ENCODE peak calls at places on chromosomes 13 and 19, in ten cellular contexts. T is heart right ventricle; X is IMR-90; L is uterus; I is PC-3; G is Peyer's patch; Y is psoas muscle; U is suprapubic skin; R is A673; Q is CD8-positive, alpha-beta T cell. E is an unnamed sample.

GRCh38 chr19:4980087-4980486 is 11.2 kb downstream of the KDM4B start:
- DNase-seq in Y (no peak), R (no peak), L (no peak), U (no peak), X (no peak), Q (no peak), T (no peak), G (no peak), I (no peak), E (peak; percentile 58)

GRCh38 chr13:37453246-37453645 is 145.3 kb downstream of the POSTN start:
- DNase-seq in T (no peak), I (no peak), Y (no peak), U (no peak), Q (no peak), R (peak; percentile 23), X (no peak), G (no peak), L (no peak), E (peak; percentile 41)

GRCh38 chr13:33496336-33496735 is 210.8 kb upstream of the STARD13 start:
- DNase-seq in T (no peak), Q (no peak), I (no peak), G (no peak), X (no peak), Y (no peak), U (no peak), R (no peak), L (no peak), E (no peak)

GRCh38 chr19:54875506-54875905 is 1.5 kb downstream of the FCAR start:
- DNase-seq in Y (no peak), R (no peak), G (no peak), L (no peak), I (no peak), X (no peak), U (no peak), Q (no peak), T (no peak), E (no peak)

GRCh38 chr19:27885361-27885760 is 1327.6 kb downstream of the UQCRFS1 start:
- DNase-seq in X (no peak), I (no peak), G (no peak), R (no peak), L (no peak), Y (no peak), U (no peak), Q (no peak), T (no peak), E (no peak)

GRCh38 chr13:98071316-98071715 is 71.6 kb upstream of the FARP1 start:
- DNase-seq in R (no peak), U (no peak), Y (no peak), T (no peak), G (no peak), L (no peak), I (no peak), X (no peak), Q (no peak), E (no peak)

GRCh38 chr19:11052391-11052790 is 36.9 kb upstream of the LDLR start:
- DNase-seq in U (no peak), R (peak; percentile 52), T (no peak), G (no peak), I (no peak), Y (no peak), L (no peak), X (no peak), Q (no peak), E (no peak)

GRCh38 chr13:95155093-95155492 is 146.2 kb downstream of the ABCC4 start:
- DNase-seq in I (peak; percentile 38), Y (no peak), G (no peak), X (no peak), T (no peak), L (no peak), R (no peak), U (no peak), Q (no peak), E (no peak)

GRCh38 chr13:33069365-33069764 is 53.1 kb downstream of the KL start:
- DNase-seq in X (no peak), I (peak; percentile 26), R (peak; percentile 57), U (no peak), L (no peak), Y (no peak), T (no peak), G (no peak), Q (no peak), E (no peak)

GRCh38 chr19:49335784-49336481 is 727 bp downstream of the CD37 start:
- DNase-seq in G (no peak), I (no peak), Y (no peak), U (no peak), T (no peak), L (no peak), X (no peak), Q (no peak), R (no peak), E (no peak)

GRCh38 chr13:47594833-47595232 is 406.2 kb downstream of the SUCLA2 start:
- DNase-seq in L (no peak), X (peak; percentile 1), I (peak; percentile 37), T (no peak), Y (no peak), Q (no peak), G (no peak), R (no peak), U (no peak), E (peak; percentile 9)

GRCh38 chr19:23698711-23699520 is 11.9 kb upstream of the ZNF675 start:
- DNase-seq in G (no peak), Q (no peak), R (no peak), T (no peak), L (no peak), U (no peak), Y (no peak), I (peak; percentile 43), X (no peak), E (peak; percentile 2)

GRCh38 chr19:56317749-56318148 is 3.1 kb upstream of the ZSCAN5A start:
- DNase-seq in I (no peak), U (no peak), Y (no peak), Q (no peak), T (no peak), G (no peak), L (no peak), R (no peak), X (no peak), E (no peak)

GRCh38 chr13:28396053-28396452 is 98.9 kb downstream of the FLT1 start:
- DNase-seq in I (no peak), Q (no peak), R (no peak), T (no peak), U (no peak), X (no peak), Y (no peak), L (no peak), G (no peak), E (no peak)

GRCh38 chr19:29836409-29836825 is 24.6 kb downstream of the CCNE1 start:
- DNase-seq in L (no peak), R (no peak), X (no peak), G (no peak), Q (no peak), U (no peak), T (no peak), Y (peak; percentile 35), I (no peak), E (no peak)

GRCh38 chr19:32407004-32407992 is 1.7 kb downstream of the DPY19L3 start:
- DNase-seq in X (peak; percentile 37), I (peak; percentile 3), L (peak; percentile 93), Q (no peak), G (no peak), T (no peak), Y (peak; percentile 63), U (peak; percentile 81), R (peak; percentile 47), E (peak; percentile 75)

GRCh38 chr13:79870766-79871165 is 389.8 kb downstream of the NDFIP2 start:
- DNase-seq in T (no peak), U (no peak), Q (no peak), G (no peak), Y (no peak), L (no peak), R (no peak), X (peak; percentile 64), I (no peak), E (peak; percentile 68)

GRCh38 chr19:47107201-47107952 is 6.2 kb downstream of the ZC3H4 start:
- DNase-seq in I (peak; percentile 78), T (no peak), L (no peak), X (peak; percentile 45), Q (peak; percentile 53), U (no peak), R (no peak), Y (no peak), G (no peak), E (peak; percentile 70)
- H3K27ac ChIP-seq in I (peak overlapping the region; percentile 99), T (peak overlapping the region; percentile 100), L (peak overlapping the region; percentile 100), X (peak overlapping the region; percentile 67), Q (peak overlapping the region; percentile 30), U (peak overlapping the region; percentile 99), R (peak overlapping the region; percentile 100), Y (peak overlapping the region; percentile 100), G (peak overlapping the region; percentile 99), E (peak overlapping the region; percentile 96)

GRCh38 chr19:41420101-41420880 is 6.9 kb downstream of the B3GNT8 start:
- DNase-seq in L (no peak), Y (no peak), I (no peak), Q (no peak), T (no peak), U (no peak), X (no peak), R (no peak), G (no peak), E (no peak)
- H3K27ac ChIP-seq in L (no peak overlapping the region), Y (no peak overlapping the region), I (no peak overlapping the region), Q (no peak overlapping the region), T (peak overlapping the region; percentile 34), U (peak overlapping the region; percentile 10), X (no peak overlapping the region), R (no peak overlapping the region), G (peak overlapping the region; percentile 60), E (no peak overlapping the region)

GRCh38 chr19:1421218-1421957 is 14.0 kb downstream of the DAZAP1 start:
- DNase-seq in L (no peak), G (no peak), T (no peak), Q (no peak), R (no peak), U (no peak), X (no peak), Y (no peak), I (no peak), E (no peak)
- H3K27ac ChIP-seq in L (no peak overlapping the region), G (no peak overlapping the region), T (no peak overlapping the region), Q (no peak overlapping the region), R (no peak overlapping the region), U (no peak overlapping the region), X (no peak overlapping the region), Y (no peak overlapping the region), I (no peak overlapping the region), E (no peak overlapping the region)

DNA sequence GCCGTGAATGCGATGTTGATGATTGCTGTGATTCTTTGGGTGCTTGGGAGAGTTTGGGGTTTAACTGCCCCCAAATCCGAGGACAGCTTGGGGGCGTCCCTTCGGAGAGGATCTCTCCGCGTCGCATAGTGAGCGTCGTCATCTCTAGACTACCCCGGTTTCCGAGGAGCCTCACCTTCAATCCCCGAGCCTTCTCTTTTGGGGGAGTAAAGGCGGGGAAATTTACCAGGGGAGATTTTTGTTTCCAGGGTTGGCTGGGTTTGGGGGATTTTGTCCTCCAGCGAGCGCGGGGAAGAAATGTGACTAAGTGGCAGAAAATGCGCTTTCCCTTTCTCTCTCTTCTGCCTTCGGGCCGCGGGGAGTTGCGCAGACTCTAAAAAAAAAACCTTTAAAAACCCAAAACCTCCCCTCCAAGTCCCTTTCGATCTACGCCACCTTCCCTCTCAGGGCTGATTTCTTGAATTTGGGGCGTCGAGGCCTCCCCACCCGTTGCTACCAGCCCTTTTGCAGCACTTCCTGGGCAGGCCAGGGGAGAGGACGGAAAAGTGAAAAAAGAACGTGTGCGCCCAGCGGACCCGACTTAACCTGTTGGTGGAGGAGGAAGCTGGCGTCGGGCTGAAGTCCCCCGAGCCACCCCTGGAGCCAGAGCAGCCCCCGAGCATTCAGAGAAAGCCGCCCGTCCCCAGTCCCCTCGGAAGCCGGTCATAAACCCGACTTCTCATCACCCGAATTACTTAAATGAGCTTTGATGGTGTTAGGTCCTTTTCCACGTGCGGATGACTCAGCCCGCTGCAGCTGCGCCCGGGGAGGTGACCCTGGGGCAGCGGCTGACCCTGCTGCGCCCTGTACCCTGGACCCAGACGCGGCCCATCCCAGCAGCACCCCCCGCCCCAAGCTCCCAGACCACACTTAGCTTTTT is 17.7 kb downstream of the NFIX start:
- DNase-seq in T (peak; percentile 57), X (peak; percentile 63), I (peak; percentile 78), R (peak; percentile 39), L (peak; percentile 88), Q (peak; percentile 30), Y (peak; percentile 93), G (peak; percentile 86), U (peak; percentile 81), E (peak; percentile 92)
- H3K27ac ChIP-seq in T (peak overlapping the region; percentile 70), X (peak overlapping the region; percentile 97), I (peak overlapping the region; percentile 81), R (peak overlapping the region; percentile 72), L (peak overlapping the region; percentile 99), Q (no peak overlapping the region), Y (peak overlapping the region; percentile 99), G (peak overlapping the region; percentile 80), U (peak overlapping the region; percentile 97), E (peak overlapping the region; percentile 99)